ENCODE peak calls at places on chromosome X, in seven cellular contexts. V, A, I, Y, P, D and E are unnamed samples.

GRCh38 chrX:10569946-10570345 is 50.4 kb downstream of the MID1 start:
- DNase-seq in V (peak), A (no peak), I (no peak), Y (no peak), P (no peak), D (no peak), E (no peak)

GRCh38 chrX:97551821-97552220 is 668.1 kb downstream of the RPA4 start:
- DNase-seq in V (no peak), A (no peak), I (no peak), Y (no peak), P (no peak), D (no peak), E (no peak)

GRCh38 chrX:22800360-22800759 is 199.4 kb upstream of the DDX53 start:
- DNase-seq in V (peak), A (no peak), I (no peak), Y (peak), P (no peak), D (no peak), E (peak)

GRCh38 chrX:105460366-105460765 is 239.9 kb upstream of the TEX13A start:
- DNase-seq in V (no peak), A (no peak), I (no peak), Y (no peak), P (no peak), D (no peak), E (no peak)

GRCh38 chrX:39614680-39614998 is 483.1 kb downstream of the BCOR start:
- DNase-seq in V (no peak), A (no peak), I (no peak), Y (no peak), P (no peak), D (no peak), E (no peak)

GRCh38 chrX:124507276-124507675 is 160.9 kb downstream of the SH2D1A start:
- DNase-seq in V (no peak), A (no peak), I (no peak), Y (no peak), P (no peak), D (no peak), E (no peak)

GRCh38 chrX:23854122-23854521 is 53.6 kb downstream of the APOO start:
- DNase-seq in V (no peak), A (no peak), I (no peak), Y (no peak), P (no peak), D (no peak), E (no peak)

GRCh38 chrX:110734894-110735541 is 60.6 kb downstream of the CHRDL1 start:
- DNase-seq in V (peak), A (no peak), I (no peak), Y (no peak), P (no peak), D (no peak), E (peak)

GRCh38 chrX:153670748-153671588 is 2.6 kb downstream of the PNCK start:
- DNase-seq in V (no peak), A (no peak), I (peak), Y (no peak), P (peak), D (peak), E (no peak)

GRCh38 chrX:30913556-30913955 is 24.5 kb upstream of the TAB3 start:
- DNase-seq in V (no peak), A (peak), I (no peak), Y (no peak), P (no peak), D (no peak), E (no peak)

GRCh38 chrX:103730147-103730546 is 19.4 kb downstream of the TMEM31 start:
- DNase-seq in V (no peak), A (no peak), I (no peak), Y (no peak), P (no peak), D (no peak), E (no peak)

GRCh38 chrX:54921427-54922021 is 900 bp downstream of the TRO start:
- DNase-seq in V (peak), A (peak), I (no peak), Y (peak), P (peak), D (no peak), E (no peak)

GRCh38 chrX:57573754-57574153 is 18.1 kb upstream of the ZXDB start:
- DNase-seq in V (peak), A (no peak), I (no peak), Y (no peak), P (no peak), D (no peak), E (no peak)

GRCh38 chrX:69130448-69130847 is 34.8 kb downstream of the PJA1 start:
- DNase-seq in V (no peak), A (no peak), I (no peak), Y (no peak), P (no peak), D (no peak), E (no peak)

GRCh38 chrX:85503258-85504158 is 124.0 kb upstream of the POF1B start:
- DNase-seq in V (no peak), A (peak), I (no peak), Y (no peak), P (no peak), D (no peak), E (no peak)

GRCh38 chrX:143873343-143873742 is 10.5 kb upstream of the UBE2NL start:
- DNase-seq in V (no peak), A (no peak), I (no peak), Y (no peak), P (no peak), D (no peak), E (peak)

GRCh38 chrX:17736856-17737706 is at the start of gene SCML1:
- DNase-seq in V (peak), A (peak), I (peak), Y (peak), P (peak), D (peak), E (peak)
- TF ChIP-seq POLR2A in V (peak), A (peak), I (no peak), Y (peak), P (peak), D (no peak), E (peak)

GRCh38 chrX:119574394-119575266 is at the start of gene UBE2A:
- DNase-seq in V (peak), A (peak), I (peak), Y (peak), P (peak), D (peak), E (peak)
- TF ChIP-seq POLR2A in V (peak), A (peak), I (peak), Y (peak), P (peak), D (no peak), E (peak)

GRCh38 chrX:14872851-14873675 is at the start of the genes FANCB and MOSPD2:
- DNase-seq in V (peak), A (peak), I (peak), Y (peak), P (peak), D (peak), E (peak)
- TF ChIP-seq POLR2A in V (no peak), A (peak), I (no peak), Y (peak), P (no peak), D (no peak), E (peak)

GRCh38 chrX:276588-277171 is 4.5 kb upstream of the PLCXD1 start:
- DNase-seq in V (peak), A (peak), I (peak), Y (peak), P (peak), D (peak), E (peak)
- TF ChIP-seq POLR2A in V (peak), A (no peak), I (no peak), Y (no peak), P (no peak), D (no peak), E (no peak)